ENCODE peak calls at places on chromosomes 13 and 19, in seven cellular contexts. One of them, this sample, is unnamed.

GRCh38 chr19:50777830-50778303 is 7.6 kb downstream of the GPR32 start:
- DNase-seq in fibroblast of the aortic adventitia: no peak
- DNase-seq in esophagus squamous epithelium: no peak
- DNase-seq in activated naive CD8-positive, alpha-beta T cell treated with anti-CD3 and anti-CD28 coated beads, Interleukin-2, amount 50 U/mL, for 24 hours: no peak
- DNase-seq in stromal cell of bone marrow: no peak
- DNase-seq in activated CD4-positive, alpha-beta T cell treated with anti-CD3 and anti-CD28 coated beads, Interleukin-2, amount 50 U/mL, for 1 hour: no peak
- DNase-seq in immature natural killer cell: no peak
- DNase-seq in this sample: peak; percentile 12

GRCh38 chr13:96003304-96003703 is 49.9 kb downstream of the UGGT2 start:
- DNase-seq in activated CD4-positive, alpha-beta T cell treated with anti-CD3 and anti-CD28 coated beads, Interleukin-2, amount 50 U/mL, for 1 hour: no peak
- DNase-seq in activated naive CD8-positive, alpha-beta T cell treated with anti-CD3 and anti-CD28 coated beads, Interleukin-2, amount 50 U/mL, for 24 hours: no peak
- DNase-seq in immature natural killer cell: no peak
- DNase-seq in fibroblast of the aortic adventitia: peak; percentile 17
- DNase-seq in stromal cell of bone marrow: peak; percentile 10
- DNase-seq in esophagus squamous epithelium: no peak
- DNase-seq in this sample: peak; percentile 44

GRCh38 chr13:20714563-20715339 is 11.3 kb downstream of the IL17D start:
- DNase-seq in stromal cell of bone marrow: peak; percentile 96
- DNase-seq in esophagus squamous epithelium: no peak
- DNase-seq in fibroblast of the aortic adventitia: peak; percentile 98
- DNase-seq in immature natural killer cell: no peak
- DNase-seq in activated naive CD8-positive, alpha-beta T cell treated with anti-CD3 and anti-CD28 coated beads, Interleukin-2, amount 50 U/mL, for 24 hours: no peak
- DNase-seq in activated CD4-positive, alpha-beta T cell treated with anti-CD3 and anti-CD28 coated beads, Interleukin-2, amount 50 U/mL, for 1 hour: no peak
- DNase-seq in this sample: no peak

GRCh38 chr19:7981661-7982060 is 23.8 kb downstream of the ELAVL1 start:
- DNase-seq in activated naive CD8-positive, alpha-beta T cell treated with anti-CD3 and anti-CD28 coated beads, Interleukin-2, amount 50 U/mL, for 24 hours: no peak
- DNase-seq in immature natural killer cell: no peak
- DNase-seq in activated CD4-positive, alpha-beta T cell treated with anti-CD3 and anti-CD28 coated beads, Interleukin-2, amount 50 U/mL, for 1 hour: no peak
- DNase-seq in esophagus squamous epithelium: no peak
- DNase-seq in stromal cell of bone marrow: no peak
- DNase-seq in fibroblast of the aortic adventitia: no peak
- DNase-seq in this sample: no peak

GRCh38 chr13:47420568-47420967 is 523.7 kb upstream of the HTR2A start:
- DNase-seq in activated CD4-positive, alpha-beta T cell treated with anti-CD3 and anti-CD28 coated beads, Interleukin-2, amount 50 U/mL, for 1 hour: no peak
- DNase-seq in activated naive CD8-positive, alpha-beta T cell treated with anti-CD3 and anti-CD28 coated beads, Interleukin-2, amount 50 U/mL, for 24 hours: no peak
- DNase-seq in fibroblast of the aortic adventitia: no peak
- DNase-seq in esophagus squamous epithelium: no peak
- DNase-seq in stromal cell of bone marrow: no peak
- DNase-seq in immature natural killer cell: no peak
- DNase-seq in this sample: peak; percentile 65

GRCh38 chr19:38596057-38596981 is 21.4 kb downstream of the MAP4K1 start:
- DNase-seq in stromal cell of bone marrow: no peak
- DNase-seq in activated naive CD8-positive, alpha-beta T cell treated with anti-CD3 and anti-CD28 coated beads, Interleukin-2, amount 50 U/mL, for 24 hours: peak; percentile 45
- DNase-seq in fibroblast of the aortic adventitia: no peak
- DNase-seq in immature natural killer cell: no peak
- DNase-seq in esophagus squamous epithelium: no peak
- DNase-seq in activated CD4-positive, alpha-beta T cell treated with anti-CD3 and anti-CD28 coated beads, Interleukin-2, amount 50 U/mL, for 1 hour: peak; percentile 12
- DNase-seq in this sample: peak; percentile 13

GRCh38 chr19:35644987-35645679 is 3.0 kb upstream of the COX6B1 start:
- DNase-seq in activated naive CD8-positive, alpha-beta T cell treated with anti-CD3 and anti-CD28 coated beads, Interleukin-2, amount 50 U/mL, for 24 hours: peak; percentile 93
- DNase-seq in immature natural killer cell: peak; percentile 34
- DNase-seq in stromal cell of bone marrow: no peak
- DNase-seq in fibroblast of the aortic adventitia: peak; percentile 49
- DNase-seq in esophagus squamous epithelium: no peak
- DNase-seq in activated CD4-positive, alpha-beta T cell treated with anti-CD3 and anti-CD28 coated beads, Interleukin-2, amount 50 U/mL, for 1 hour: peak; percentile 72
- DNase-seq in this sample: peak; percentile 12

GRCh38 chr19:54137913-54138776 is 583 bp downstream of the CNOT3 start:
- DNase-seq in esophagus squamous epithelium: no peak
- DNase-seq in stromal cell of bone marrow: no peak
- DNase-seq in fibroblast of the aortic adventitia: no peak
- DNase-seq in immature natural killer cell: peak; percentile 54
- DNase-seq in activated CD4-positive, alpha-beta T cell treated with anti-CD3 and anti-CD28 coated beads, Interleukin-2, amount 50 U/mL, for 1 hour: peak; percentile 30
- DNase-seq in activated naive CD8-positive, alpha-beta T cell treated with anti-CD3 and anti-CD28 coated beads, Interleukin-2, amount 50 U/mL, for 24 hours: peak; percentile 39
- DNase-seq in this sample: no peak

GRCh38 chr19:55704494-55705245 is 29.6 kb downstream of the EPN1 start:
- DNase-seq in immature natural killer cell: no peak
- DNase-seq in activated CD4-positive, alpha-beta T cell treated with anti-CD3 and anti-CD28 coated beads, Interleukin-2, amount 50 U/mL, for 1 hour: no peak
- DNase-seq in esophagus squamous epithelium: no peak
- DNase-seq in activated naive CD8-positive, alpha-beta T cell treated with anti-CD3 and anti-CD28 coated beads, Interleukin-2, amount 50 U/mL, for 24 hours: no peak
- DNase-seq in fibroblast of the aortic adventitia: no peak
- DNase-seq in stromal cell of bone marrow: no peak
- DNase-seq in this sample: no peak

GRCh38 chr13:28741080-28741479 is 22.3 kb upstream of the SLC46A3 start:
- DNase-seq in esophagus squamous epithelium: no peak
- DNase-seq in stromal cell of bone marrow: no peak
- DNase-seq in immature natural killer cell: no peak
- DNase-seq in activated naive CD8-positive, alpha-beta T cell treated with anti-CD3 and anti-CD28 coated beads, Interleukin-2, amount 50 U/mL, for 24 hours: no peak
- DNase-seq in fibroblast of the aortic adventitia: no peak
- DNase-seq in activated CD4-positive, alpha-beta T cell treated with anti-CD3 and anti-CD28 coated beads, Interleukin-2, amount 50 U/mL, for 1 hour: no peak
- DNase-seq in this sample: no peak

GRCh38 chr19:31383553-31383952 is 34.3 kb upstream of the TSHZ3 start:
- DNase-seq in fibroblast of the aortic adventitia: no peak
- DNase-seq in activated naive CD8-positive, alpha-beta T cell treated with anti-CD3 and anti-CD28 coated beads, Interleukin-2, amount 50 U/mL, for 24 hours: no peak
- DNase-seq in activated CD4-positive, alpha-beta T cell treated with anti-CD3 and anti-CD28 coated beads, Interleukin-2, amount 50 U/mL, for 1 hour: no peak
- DNase-seq in esophagus squamous epithelium: no peak
- DNase-seq in stromal cell of bone marrow: no peak
- DNase-seq in immature natural killer cell: no peak
- DNase-seq in this sample: no peak

GRCh38 chr19:13050274-13050673 is 52.4 kb downstream of the LYL1 start:
- DNase-seq in activated CD4-positive, alpha-beta T cell treated with anti-CD3 and anti-CD28 coated beads, Interleukin-2, amount 50 U/mL, for 1 hour: no peak
- DNase-seq in fibroblast of the aortic adventitia: no peak
- DNase-seq in immature natural killer cell: no peak
- DNase-seq in stromal cell of bone marrow: no peak
- DNase-seq in activated naive CD8-positive, alpha-beta T cell treated with anti-CD3 and anti-CD28 coated beads, Interleukin-2, amount 50 U/mL, for 24 hours: no peak
- DNase-seq in esophagus squamous epithelium: no peak
- DNase-seq in this sample: no peak

GRCh38 chr19:9641810-9642209 is 20.8 kb upstream of the ZNF561 start:
- DNase-seq in fibroblast of the aortic adventitia: no peak
- DNase-seq in immature natural killer cell: no peak
- DNase-seq in activated CD4-positive, alpha-beta T cell treated with anti-CD3 and anti-CD28 coated beads, Interleukin-2, amount 50 U/mL, for 1 hour: no peak
- DNase-seq in esophagus squamous epithelium: no peak
- DNase-seq in activated naive CD8-positive, alpha-beta T cell treated with anti-CD3 and anti-CD28 coated beads, Interleukin-2, amount 50 U/mL, for 24 hours: peak; percentile 7
- DNase-seq in stromal cell of bone marrow: no peak
- DNase-seq in this sample: no peak

GRCh38 chr13:112720251-112720650 is 30.4 kb downstream of the ATP11A start:
- DNase-seq in activated CD4-positive, alpha-beta T cell treated with anti-CD3 and anti-CD28 coated beads, Interleukin-2, amount 50 U/mL, for 1 hour: no peak
- DNase-seq in fibroblast of the aortic adventitia: no peak
- DNase-seq in activated naive CD8-positive, alpha-beta T cell treated with anti-CD3 and anti-CD28 coated beads, Interleukin-2, amount 50 U/mL, for 24 hours: no peak
- DNase-seq in esophagus squamous epithelium: no peak
- DNase-seq in stromal cell of bone marrow: no peak
- DNase-seq in immature natural killer cell: no peak
- DNase-seq in this sample: no peak

GRCh38 chr13:98083507-98083906 is 59.4 kb upstream of the FARP1 start:
- DNase-seq in esophagus squamous epithelium: no peak
- DNase-seq in activated CD4-positive, alpha-beta T cell treated with anti-CD3 and anti-CD28 coated beads, Interleukin-2, amount 50 U/mL, for 1 hour: no peak
- DNase-seq in immature natural killer cell: no peak
- DNase-seq in stromal cell of bone marrow: peak; percentile 95
- DNase-seq in activated naive CD8-positive, alpha-beta T cell treated with anti-CD3 and anti-CD28 coated beads, Interleukin-2, amount 50 U/mL, for 24 hours: no peak
- DNase-seq in fibroblast of the aortic adventitia: peak; percentile 91
- DNase-seq in this sample: peak; percentile 80

GRCh38 chr19:55540619-55541018 is 3.7 kb upstream of the SBK2 start:
- DNase-seq in fibroblast of the aortic adventitia: no peak
- DNase-seq in activated CD4-positive, alpha-beta T cell treated with anti-CD3 and anti-CD28 coated beads, Interleukin-2, amount 50 U/mL, for 1 hour: no peak
- DNase-seq in immature natural killer cell: no peak
- DNase-seq in stromal cell of bone marrow: no peak
- DNase-seq in activated naive CD8-positive, alpha-beta T cell treated with anti-CD3 and anti-CD28 coated beads, Interleukin-2, amount 50 U/mL, for 24 hours: no peak
- DNase-seq in esophagus squamous epithelium: no peak
- DNase-seq in this sample: no peak

GRCh38 chr13:98919566-98919965 is 58.3 kb downstream of the DOCK9 start:
- DNase-seq in stromal cell of bone marrow: no peak
- DNase-seq in fibroblast of the aortic adventitia: no peak
- DNase-seq in activated naive CD8-positive, alpha-beta T cell treated with anti-CD3 and anti-CD28 coated beads, Interleukin-2, amount 50 U/mL, for 24 hours: no peak
- DNase-seq in esophagus squamous epithelium: no peak
- DNase-seq in activated CD4-positive, alpha-beta T cell treated with anti-CD3 and anti-CD28 coated beads, Interleukin-2, amount 50 U/mL, for 1 hour: no peak
- DNase-seq in immature natural killer cell: no peak
- DNase-seq in this sample: no peak

GRCh38 chr13:110028838-110029621 is 242.6 kb upstream of the IRS2 start:
- DNase-seq in fibroblast of the aortic adventitia: peak; percentile 23
- DNase-seq in immature natural killer cell: no peak
- DNase-seq in activated CD4-positive, alpha-beta T cell treated with anti-CD3 and anti-CD28 coated beads, Interleukin-2, amount 50 U/mL, for 1 hour: no peak
- DNase-seq in esophagus squamous epithelium: no peak
- DNase-seq in activated naive CD8-positive, alpha-beta T cell treated with anti-CD3 and anti-CD28 coated beads, Interleukin-2, amount 50 U/mL, for 24 hours: no peak
- DNase-seq in stromal cell of bone marrow: no peak
- DNase-seq in this sample: no peak

GRCh38 chr19:51530616-51531015 is 854 bp downstream of the SIGLEC6 start:
- DNase-seq in activated CD4-positive, alpha-beta T cell treated with anti-CD3 and anti-CD28 coated beads, Interleukin-2, amount 50 U/mL, for 1 hour: no peak
- DNase-seq in stromal cell of bone marrow: no peak
- DNase-seq in immature natural killer cell: no peak
- DNase-seq in fibroblast of the aortic adventitia: no peak
- DNase-seq in activated naive CD8-positive, alpha-beta T cell treated with anti-CD3 and anti-CD28 coated beads, Interleukin-2, amount 50 U/mL, for 24 hours: no peak
- DNase-seq in esophagus squamous epithelium: no peak
- DNase-seq in this sample: no peak

GRCh38 chr19:27745978-27746542 is 1466.9 kb downstream of the UQCRFS1 start:
- DNase-seq in activated CD4-positive, alpha-beta T cell treated with anti-CD3 and anti-CD28 coated beads, Interleukin-2, amount 50 U/mL, for 1 hour: no peak
- DNase-seq in fibroblast of the aortic adventitia: no peak
- DNase-seq in activated naive CD8-positive, alpha-beta T cell treated with anti-CD3 and anti-CD28 coated beads, Interleukin-2, amount 50 U/mL, for 24 hours: no peak
- DNase-seq in stromal cell of bone marrow: no peak
- DNase-seq in esophagus squamous epithelium: no peak
- DNase-seq in immature natural killer cell: no peak
- DNase-seq in this sample: no peak

GRCh38 chr19:57280913-57281425 is 684 bp downstream of the ZNF460 start:
- DNase-seq in immature natural killer cell: peak; percentile 28
- DNase-seq in activated naive CD8-positive, alpha-beta T cell treated with anti-CD3 and anti-CD28 coated beads, Interleukin-2, amount 50 U/mL, for 24 hours: no peak
- DNase-seq in stromal cell of bone marrow: no peak
- DNase-seq in activated CD4-positive, alpha-beta T cell treated with anti-CD3 and anti-CD28 coated beads, Interleukin-2, amount 50 U/mL, for 1 hour: peak; percentile 15
- DNase-seq in esophagus squamous epithelium: no peak
- DNase-seq in fibroblast of the aortic adventitia: peak; percentile 15
- DNase-seq in this sample: no peak

GRCh38 chr13:42400188-42400833 is 128.4 kb downstream of the AKAP11 start:
- DNase-seq in immature natural killer cell: no peak
- DNase-seq in fibroblast of the aortic adventitia: no peak
- DNase-seq in activated CD4-positive, alpha-beta T cell treated with anti-CD3 and anti-CD28 coated beads, Interleukin-2, amount 50 U/mL, for 1 hour: no peak
- DNase-seq in stromal cell of bone marrow: no peak
- DNase-seq in activated naive CD8-positive, alpha-beta T cell treated with anti-CD3 and anti-CD28 coated beads, Interleukin-2, amount 50 U/mL, for 24 hours: no peak
- DNase-seq in esophagus squamous epithelium: no peak
- DNase-seq in this sample: no peak

GRCh38 chr13:20828540-20829364 is 55.0 kb upstream of the EEF1AKMT1 start:
- DNase-seq in fibroblast of the aortic adventitia: peak; percentile 77
- DNase-seq in activated CD4-positive, alpha-beta T cell treated with anti-CD3 and anti-CD28 coated beads, Interleukin-2, amount 50 U/mL, for 1 hour: peak; percentile 14
- DNase-seq in esophagus squamous epithelium: no peak
- DNase-seq in stromal cell of bone marrow: peak; percentile 57
- DNase-seq in immature natural killer cell: peak; percentile 66
- DNase-seq in activated naive CD8-positive, alpha-beta T cell treated with anti-CD3 and anti-CD28 coated beads, Interleukin-2, amount 50 U/mL, for 24 hours: peak; percentile 16
- DNase-seq in this sample: peak; percentile 57

GRCh38 chr19:40592170-40592569 is 9.0 kb upstream of the LTBP4 start:
- DNase-seq in stromal cell of bone marrow: no peak
- DNase-seq in immature natural killer cell: no peak
- DNase-seq in esophagus squamous epithelium: no peak
- DNase-seq in activated CD4-positive, alpha-beta T cell treated with anti-CD3 and anti-CD28 coated beads, Interleukin-2, amount 50 U/mL, for 1 hour: no peak
- DNase-seq in activated naive CD8-positive, alpha-beta T cell treated with anti-CD3 and anti-CD28 coated beads, Interleukin-2, amount 50 U/mL, for 24 hours: no peak
- DNase-seq in fibroblast of the aortic adventitia: peak; percentile 53
- DNase-seq in this sample: peak; percentile 78

GRCh38 chr13:79810671-79811070 is 329.7 kb downstream of the NDFIP2 start:
- DNase-seq in activated CD4-positive, alpha-beta T cell treated with anti-CD3 and anti-CD28 coated beads, Interleukin-2, amount 50 U/mL, for 1 hour: no peak
- DNase-seq in esophagus squamous epithelium: no peak
- DNase-seq in immature natural killer cell: no peak
- DNase-seq in fibroblast of the aortic adventitia: peak; percentile 66
- DNase-seq in activated naive CD8-positive, alpha-beta T cell treated with anti-CD3 and anti-CD28 coated beads, Interleukin-2, amount 50 U/mL, for 24 hours: no peak
- DNase-seq in stromal cell of bone marrow: no peak
- DNase-seq in this sample: peak; percentile 87

GRCh38 chr13:98570929-98571372 is 6.0 kb downstream of the STK24 start:
- DNase-seq in activated CD4-positive, alpha-beta T cell treated with anti-CD3 and anti-CD28 coated beads, Interleukin-2, amount 50 U/mL, for 1 hour: peak; percentile 26
- DNase-seq in stromal cell of bone marrow: no peak
- DNase-seq in immature natural killer cell: peak; percentile 33
- DNase-seq in activated naive CD8-positive, alpha-beta T cell treated with anti-CD3 and anti-CD28 coated beads, Interleukin-2, amount 50 U/mL, for 24 hours: no peak
- DNase-seq in esophagus squamous epithelium: no peak
- DNase-seq in fibroblast of the aortic adventitia: no peak
- DNase-seq in this sample: peak; percentile 87

GRCh38 chr13:70108276-70108845 is at the start of gene KLHL1:
- DNase-seq in fibroblast of the aortic adventitia: no peak
- DNase-seq in activated CD4-positive, alpha-beta T cell treated with anti-CD3 and anti-CD28 coated beads, Interleukin-2, amount 50 U/mL, for 1 hour: no peak
- DNase-seq in activated naive CD8-positive, alpha-beta T cell treated with anti-CD3 and anti-CD28 coated beads, Interleukin-2, amount 50 U/mL, for 24 hours: no peak
- DNase-seq in esophagus squamous epithelium: no peak
- DNase-seq in stromal cell of bone marrow: no peak
- DNase-seq in immature natural killer cell: no peak
- DNase-seq in this sample: peak; percentile 42